ENCODE peak calls at places on chromosomes 3 and 15, in ten cellular contexts. D, X, Z, P, F, Q, L, U, R and S are unnamed samples.

GRCh38 chr15:44427756-44428724 is 611 bp downstream of the CTDSPL2 start:
- DNase-seq in D (no peak), X (no peak), Z (no peak), P (peak), F (peak), Q (no peak), L (peak), U (peak), R (peak), S (no peak)

GRCh38 chr3:72100626-72101187 is 315.8 kb upstream of the PROK2 start:
- DNase-seq in D (peak), X (peak), Z (peak), P (peak), F (peak), Q (peak), L (peak), U (peak), R (peak), S (peak)

GRCh38 chr3:141020139-141020940 is 30.8 kb upstream of the SPSB4 start:
- DNase-seq in D (no peak), X (no peak), Z (no peak), P (no peak), F (no peak), Q (no peak), L (peak), U (no peak), R (peak), S (no peak)

GRCh38 chr3:71565976-71566375 is 17.6 kb downstream of the FOXP1 start:
- DNase-seq in D (no peak), X (no peak), Z (no peak), P (no peak), F (no peak), Q (no peak), L (no peak), U (no peak), R (no peak), S (no peak)

GRCh38 chr3:197795200-197795599 is 4.1 kb downstream of the LRCH3 start:
- DNase-seq in D (no peak), X (peak), Z (no peak), P (no peak), F (no peak), Q (no peak), L (no peak), U (peak), R (peak), S (no peak)

GRCh38 chr3:61117045-61117898 is 134.0 kb downstream of the FHIT start:
- DNase-seq in D (no peak), X (no peak), Z (no peak), P (no peak), F (no peak), Q (no peak), L (no peak), U (no peak), R (no peak), S (no peak)

GRCh38 chr3:7000501-7000900 is 139.6 kb downstream of the GRM7 start:
- DNase-seq in D (no peak), X (no peak), Z (no peak), P (no peak), F (no peak), Q (no peak), L (peak), U (no peak), R (no peak), S (no peak)

GRCh38 chr3:55017876-55018275 is 90.0 kb upstream of the LRTM1 start:
- DNase-seq in D (no peak), X (no peak), Z (no peak), P (no peak), F (no peak), Q (no peak), L (no peak), U (no peak), R (no peak), S (no peak)

GRCh38 chr3:126226376-126226775 is 46.0 kb upstream of the ALDH1L1 start:
- DNase-seq in D (no peak), X (no peak), Z (no peak), P (no peak), F (no peak), Q (no peak), L (no peak), U (no peak), R (no peak), S (no peak)

GRCh38 chr3:58647661-58648141 is 18.9 kb downstream of the FAM3D start:
- DNase-seq in D (no peak), X (no peak), Z (no peak), P (no peak), F (no peak), Q (no peak), L (no peak), U (no peak), R (peak), S (no peak)

GRCh38 chr3:136546718-136547117 is 205.5 kb downstream of the STAG1 start:
- DNase-seq in D (no peak), X (no peak), Z (no peak), P (no peak), F (no peak), Q (no peak), L (peak), U (no peak), R (no peak), S (no peak)
- TF ChIP-seq CTCF in D (no peak), X (no peak), Z (no peak), P (no peak), F (no peak), Q (no peak), L (peak), U (no peak), R (no peak), S (no peak)

DNA sequence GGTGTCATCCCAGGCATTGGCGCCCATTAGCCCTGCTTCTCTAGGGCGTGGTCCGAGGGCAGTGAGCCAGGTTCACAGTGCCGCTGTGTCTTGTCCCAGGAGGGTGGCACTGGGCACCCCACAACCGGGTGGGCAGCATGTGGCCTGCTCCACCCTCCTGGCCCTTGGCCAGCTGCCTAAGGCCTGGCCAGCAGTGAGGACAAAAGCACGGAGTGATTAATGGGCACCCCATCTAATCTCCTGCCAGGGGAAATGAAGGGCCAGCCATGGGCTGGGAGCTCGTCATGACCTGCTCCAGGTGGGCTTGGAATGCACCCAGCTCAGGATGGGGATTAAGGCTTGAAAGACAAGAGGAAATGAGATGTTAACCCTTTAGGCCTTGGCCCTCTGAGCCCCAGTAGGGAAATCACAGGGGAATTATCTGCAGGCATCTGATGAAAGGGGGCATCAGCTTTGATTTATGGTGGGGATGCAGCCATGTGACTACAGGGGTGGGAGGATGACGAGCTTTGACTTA is 5.2 kb downstream of the THSD4 start:
- DNase-seq in D (no peak), X (no peak), Z (no peak), P (no peak), F (no peak), Q (no peak), L (no peak), U (no peak), R (no peak), S (no peak)
- TF ChIP-seq CTCF in D (no peak), X (no peak), Z (no peak), P (no peak), F (no peak), Q (no peak), L (no peak), U (no peak), R (no peak), S (no peak)

DNA sequence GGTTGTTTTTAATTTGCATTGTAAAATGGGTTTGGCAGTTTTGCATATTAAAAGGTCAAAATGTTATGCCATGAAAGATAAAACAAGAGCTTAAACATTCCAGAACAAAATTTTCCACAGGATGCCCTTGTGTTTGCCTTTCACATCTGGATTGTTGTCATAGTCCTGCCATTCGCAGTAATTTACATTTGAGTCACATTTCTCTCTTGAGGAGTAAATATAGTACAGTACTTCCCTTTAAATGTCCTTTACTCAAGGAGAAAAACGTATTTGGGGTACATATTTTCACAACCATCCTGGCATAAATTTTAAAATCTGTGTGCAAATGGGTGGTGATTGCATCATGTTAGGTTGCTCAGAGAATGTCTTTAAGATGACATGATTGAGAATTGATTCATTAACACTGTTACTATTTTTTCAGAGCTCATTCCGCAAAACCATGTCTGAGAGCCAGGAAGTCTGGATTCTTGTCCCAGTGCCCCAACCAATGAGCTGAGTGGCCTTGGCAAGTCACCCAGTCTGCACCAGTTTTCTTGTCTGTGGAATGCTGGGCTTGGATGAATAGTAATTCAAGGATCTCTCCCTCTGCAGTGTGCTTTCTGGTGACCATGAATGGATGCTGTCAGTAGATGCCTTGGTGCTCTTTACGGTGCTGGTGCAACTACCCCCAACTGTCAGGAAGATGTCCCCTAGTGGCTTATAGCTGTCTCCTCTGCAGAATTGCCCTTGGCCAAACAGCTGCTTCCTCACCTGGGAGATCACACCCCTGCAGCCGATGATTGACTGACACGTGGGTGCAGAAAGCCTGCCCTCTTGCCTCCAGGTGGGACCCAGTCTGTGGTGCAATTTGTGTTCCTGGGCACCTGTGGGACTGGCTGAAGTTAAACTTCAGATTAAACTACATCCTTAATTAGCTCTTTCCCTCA is 43.0 kb downstream of the ABHD5 start:
- DNase-seq in D (no peak), X (peak), Z (no peak), P (no peak), F (peak), Q (no peak), L (peak), U (no peak), R (peak), S (no peak)
- TF ChIP-seq CTCF in D (no peak), X (no peak), Z (no peak), P (no peak), F (no peak), Q (no peak), L (no peak), U (no peak), R (no peak), S (no peak)

GRCh38 chr3:32046102-32046501 is 60.3 kb upstream of the GPD1L start:
- DNase-seq in D (no peak), X (no peak), Z (no peak), P (no peak), F (no peak), Q (no peak), L (no peak), U (no peak), R (no peak), S (no peak)

GRCh38 chr3:32041316-32041715 is 59.8 kb downstream of the ZNF860 start:
- DNase-seq in D (no peak), X (no peak), Z (no peak), P (no peak), F (no peak), Q (no peak), L (no peak), U (no peak), R (no peak), S (no peak)

GRCh38 chr3:32048487-32049174 is 57.8 kb upstream of the GPD1L start:
- DNase-seq in D (no peak), X (no peak), Z (no peak), P (no peak), F (no peak), Q (no peak), L (no peak), U (no peak), R (no peak), S (no peak)

GRCh38 chr3:32045091-32045964 is 61.1 kb upstream of the GPD1L start:
- DNase-seq in D (no peak), X (no peak), Z (peak), P (peak), F (no peak), Q (no peak), L (peak), U (peak), R (peak), S (no peak)
- TF ChIP-seq CTCF in D (no peak), X (no peak), Z (no peak), P (no peak), F (peak), Q (no peak), L (no peak), U (no peak), R (no peak), S (no peak)

DNA sequence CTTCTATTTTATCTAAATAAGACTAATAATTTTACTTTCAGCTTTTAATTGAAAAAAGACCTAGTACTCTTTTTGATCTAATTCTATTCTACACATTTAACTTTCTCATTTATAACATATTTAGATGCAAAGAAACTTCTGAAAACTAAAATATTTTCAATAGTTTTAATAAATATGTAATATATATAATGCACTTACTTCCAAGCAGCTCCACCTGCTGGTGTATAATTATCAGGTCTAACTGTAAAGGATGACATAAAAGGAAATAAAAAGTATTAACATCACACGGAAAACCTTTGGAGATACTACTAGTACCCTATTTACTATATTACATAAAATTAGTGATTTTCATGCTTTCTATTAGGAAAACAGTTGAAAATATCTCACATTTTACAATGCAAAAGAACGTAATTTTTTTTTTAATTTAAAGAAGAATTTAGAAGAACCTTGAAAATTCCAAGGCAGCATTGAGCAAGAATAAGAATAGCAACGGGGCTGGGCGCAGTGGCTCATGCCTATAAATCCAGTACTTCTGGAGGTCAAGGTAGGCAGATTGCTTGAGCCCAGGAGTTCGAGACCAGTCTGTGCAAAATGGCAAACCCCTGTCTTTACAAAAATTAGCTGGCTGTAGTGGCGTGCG is 10.2 kb downstream of the PLSCR5 start:
- DNase-seq in D (no peak), X (no peak), Z (no peak), P (peak), F (no peak), Q (no peak), L (peak), U (no peak), R (peak), S (no peak)
- TF ChIP-seq CTCF in D (peak), X (no peak), Z (no peak), P (peak), F (no peak), Q (peak), L (peak), U (peak), R (peak), S (peak)

GRCh38 chr3:134627831-134628230 is 23.0 kb downstream of the KY start:
- DNase-seq in D (no peak), X (no peak), Z (no peak), P (no peak), F (no peak), Q (no peak), L (no peak), U (no peak), R (peak), S (no peak)

GRCh38 chr3:134628884-134629283 is 21.9 kb downstream of the KY start:
- DNase-seq in D (no peak), X (no peak), Z (no peak), P (no peak), F (no peak), Q (no peak), L (no peak), U (no peak), R (no peak), S (peak)

GRCh38 chr3:134625885-134626741 is 24.7 kb downstream of the KY start:
- DNase-seq in D (no peak), X (no peak), Z (no peak), P (no peak), F (no peak), Q (no peak), L (no peak), U (no peak), R (no peak), S (peak)

GRCh38 chr3:134625462-134625861 is 25.4 kb downstream of the KY start:
- DNase-seq in D (no peak), X (no peak), Z (no peak), P (no peak), F (peak), Q (no peak), L (no peak), U (no peak), R (no peak), S (no peak)

GRCh38 chr3:134630506-134630905 is 20.3 kb downstream of the KY start:
- DNase-seq in D (no peak), X (no peak), Z (no peak), P (no peak), F (no peak), Q (no peak), L (no peak), U (no peak), R (peak), S (no peak)
- TF ChIP-seq CTCF in D (no peak), X (no peak), Z (no peak), P (no peak), F (no peak), Q (no peak), L (peak), U (peak), R (peak), S (no peak)

DNA sequence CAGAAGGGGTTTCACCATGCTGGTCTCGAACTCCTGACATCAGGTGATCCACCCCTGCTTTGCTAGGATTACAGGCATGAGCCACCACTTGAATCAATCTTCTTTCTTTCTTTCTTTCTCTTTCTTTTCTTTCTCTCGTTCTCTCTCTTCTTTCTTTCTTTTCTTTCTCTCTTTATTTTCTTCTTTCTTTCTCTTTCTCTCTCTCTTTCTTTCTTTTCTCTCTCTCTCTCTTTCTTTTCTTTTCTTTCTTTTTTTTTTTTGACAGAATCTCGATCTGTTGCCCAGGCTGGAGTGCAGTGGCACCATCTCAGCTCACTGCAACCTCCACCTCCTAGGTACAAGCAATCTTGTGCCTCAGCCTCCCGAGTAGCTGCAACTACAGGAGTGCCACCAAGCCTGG is 37.9 kb upstream of the PIK3CB start:
- DNase-seq in D (no peak), X (no peak), Z (no peak), P (no peak), F (no peak), Q (no peak), L (no peak), U (no peak), R (no peak), S (no peak)
- TF ChIP-seq CTCF in D (no peak), X (no peak), Z (no peak), P (no peak), F (no peak), Q (no peak), L (no peak), U (no peak), R (no peak), S (no peak)

GRCh38 chr3:67819447-67819846 is 165.0 kb upstream of the SUCLG2 start:
- DNase-seq in D (no peak), X (no peak), Z (no peak), P (peak), F (no peak), Q (no peak), L (no peak), U (no peak), R (peak), S (no peak)
- TF ChIP-seq CTCF in D (no peak), X (no peak), Z (no peak), P (peak), F (no peak), Q (peak), L (peak), U (no peak), R (no peak), S (no peak)